ENCODE peak calls at places on chromosomes 6 and 20, in ten cellular contexts. One of them, this sample, is unnamed.
A peak's percentile ranks its signal among the peaks of the same experiment; 100 is the strongest.

GRCh38 chr6:163165155-163165910 is 249.2 kb upstream of the QKI start:
- DNase-seq in sigmoid colon: no peak
- DNase-seq in IMR-90: no peak
- DNase-seq in gastrocnemius medialis: no peak
- DNase-seq in ovary: no peak
- DNase-seq in stomach: no peak
- DNase-seq in heart left ventricle: no peak
- DNase-seq in endothelial cell of umbilical vein: no peak
- DNase-seq in upper lobe of left lung: no peak
- DNase-seq in transverse colon: no peak
- DNase-seq in this sample: no peak

GRCh38 chr6:118710616-118711015 is 59.2 kb upstream of the CEP85L start:
- DNase-seq in stomach: no peak
- DNase-seq in heart left ventricle: no peak
- DNase-seq in upper lobe of left lung: no peak
- DNase-seq in IMR-90: no peak
- DNase-seq in transverse colon: no peak
- DNase-seq in gastrocnemius medialis: no peak
- DNase-seq in endothelial cell of umbilical vein: no peak
- DNase-seq in sigmoid colon: no peak
- DNase-seq in ovary: no peak
- DNase-seq in this sample: no peak

GRCh38 chr20:18645851-18646250 is 58.0 kb downstream of the DTD1 start:
- DNase-seq in IMR-90: peak; percentile 11
- DNase-seq in transverse colon: no peak
- DNase-seq in sigmoid colon: peak; percentile 19
- DNase-seq in gastrocnemius medialis: no peak
- DNase-seq in endothelial cell of umbilical vein: no peak
- DNase-seq in ovary: no peak
- DNase-seq in stomach: no peak
- DNase-seq in upper lobe of left lung: no peak
- DNase-seq in heart left ventricle: no peak
- DNase-seq in this sample: no peak

GRCh38 chr20:4813076-4813838 is 91.5 kb downstream of the PRND start:
- DNase-seq in heart left ventricle: peak; percentile 59
- DNase-seq in upper lobe of left lung: peak; percentile 55
- DNase-seq in ovary: peak; percentile 50
- DNase-seq in endothelial cell of umbilical vein: peak; percentile 40
- DNase-seq in stomach: no peak
- DNase-seq in sigmoid colon: peak; percentile 68
- DNase-seq in IMR-90: no peak
- DNase-seq in gastrocnemius medialis: no peak
- DNase-seq in transverse colon: peak; percentile 55
- DNase-seq in this sample: peak; percentile 48

GRCh38 chr6:150046943-150047342 is 21.6 kb upstream of the RAET1L start:
- DNase-seq in endothelial cell of umbilical vein: no peak
- DNase-seq in ovary: no peak
- DNase-seq in upper lobe of left lung: no peak
- DNase-seq in sigmoid colon: peak; percentile 26
- DNase-seq in IMR-90: no peak
- DNase-seq in stomach: no peak
- DNase-seq in gastrocnemius medialis: no peak
- DNase-seq in heart left ventricle: no peak
- DNase-seq in transverse colon: no peak
- DNase-seq in this sample: no peak

GRCh38 chr20:63327229-63327745 is 33.9 kb downstream of the CHRNA4 start:
- DNase-seq in upper lobe of left lung: no peak
- DNase-seq in gastrocnemius medialis: no peak
- DNase-seq in transverse colon: no peak
- DNase-seq in IMR-90: no peak
- DNase-seq in endothelial cell of umbilical vein: no peak
- DNase-seq in ovary: no peak
- DNase-seq in heart left ventricle: no peak
- DNase-seq in stomach: no peak
- DNase-seq in sigmoid colon: no peak
- DNase-seq in this sample: no peak

GRCh38 chr20:20457392-20458126 is 89.7 kb downstream of the INSM1 start:
- DNase-seq in stomach: no peak
- DNase-seq in ovary: no peak
- DNase-seq in gastrocnemius medialis: no peak
- DNase-seq in IMR-90: peak; percentile 68
- DNase-seq in sigmoid colon: no peak
- DNase-seq in transverse colon: no peak
- DNase-seq in heart left ventricle: no peak
- DNase-seq in upper lobe of left lung: no peak
- DNase-seq in endothelial cell of umbilical vein: no peak
- DNase-seq in this sample: no peak

GRCh38 chr6:100472674-100473073 is 8.0 kb upstream of the SIM1 start:
- DNase-seq in stomach: no peak
- DNase-seq in gastrocnemius medialis: no peak
- DNase-seq in IMR-90: peak; percentile 64
- DNase-seq in upper lobe of left lung: no peak
- DNase-seq in transverse colon: no peak
- DNase-seq in heart left ventricle: no peak
- DNase-seq in ovary: no peak
- DNase-seq in endothelial cell of umbilical vein: no peak
- DNase-seq in sigmoid colon: no peak
- DNase-seq in this sample: no peak

GRCh38 chr6:110951986-110952794 is 6.3 kb upstream of the GTF3C6 start:
- DNase-seq in upper lobe of left lung: no peak
- DNase-seq in endothelial cell of umbilical vein: no peak
- DNase-seq in sigmoid colon: no peak
- DNase-seq in IMR-90: peak; percentile 47
- DNase-seq in ovary: no peak
- DNase-seq in stomach: no peak
- DNase-seq in transverse colon: no peak
- DNase-seq in gastrocnemius medialis: no peak
- DNase-seq in heart left ventricle: no peak
- DNase-seq in this sample: no peak

GRCh38 chr6:154605207-154605877 is 94.9 kb upstream of the CNKSR3 start:
- DNase-seq in stomach: no peak
- DNase-seq in gastrocnemius medialis: no peak
- DNase-seq in endothelial cell of umbilical vein: no peak
- DNase-seq in sigmoid colon: no peak
- DNase-seq in ovary: no peak
- DNase-seq in transverse colon: no peak
- DNase-seq in heart left ventricle: no peak
- DNase-seq in IMR-90: no peak
- DNase-seq in upper lobe of left lung: no peak
- DNase-seq in this sample: no peak

GRCh38 chr6:140264451-140264850 is 890.0 kb upstream of the CITED2 start:
- DNase-seq in sigmoid colon: no peak
- DNase-seq in endothelial cell of umbilical vein: no peak
- DNase-seq in transverse colon: no peak
- DNase-seq in stomach: no peak
- DNase-seq in heart left ventricle: no peak
- DNase-seq in ovary: no peak
- DNase-seq in IMR-90: peak; percentile 19
- DNase-seq in gastrocnemius medialis: no peak
- DNase-seq in upper lobe of left lung: no peak
- DNase-seq in this sample: no peak

GRCh38 chr20:41275181-41275793 is 42.2 kb downstream of the ZHX3 start:
- DNase-seq in heart left ventricle: no peak
- DNase-seq in sigmoid colon: no peak
- DNase-seq in endothelial cell of umbilical vein: peak; percentile 15
- DNase-seq in ovary: no peak
- DNase-seq in IMR-90: peak; percentile 73
- DNase-seq in stomach: peak; percentile 38
- DNase-seq in gastrocnemius medialis: no peak
- DNase-seq in upper lobe of left lung: no peak
- DNase-seq in transverse colon: no peak
- DNase-seq in this sample: no peak

GRCh38 chr6:83511901-83512681 is at the start of gene PRSS35:
- DNase-seq in heart left ventricle: peak; percentile 35
- DNase-seq in gastrocnemius medialis: no peak
- DNase-seq in endothelial cell of umbilical vein: peak; percentile 53
- DNase-seq in IMR-90: peak; percentile 48
- DNase-seq in upper lobe of left lung: peak; percentile 55
- DNase-seq in stomach: peak; percentile 47
- DNase-seq in sigmoid colon: no peak
- DNase-seq in ovary: peak; percentile 74
- DNase-seq in transverse colon: peak; percentile 38
- DNase-seq in this sample: peak; percentile 23

GRCh38 chr6:108115598-108116058 is 41.1 kb upstream of the OSTM1 start:
- DNase-seq in transverse colon: peak; percentile 62
- DNase-seq in stomach: peak; percentile 66
- DNase-seq in heart left ventricle: no peak
- DNase-seq in sigmoid colon: no peak
- DNase-seq in endothelial cell of umbilical vein: peak; percentile 36
- DNase-seq in upper lobe of left lung: peak; percentile 61
- DNase-seq in ovary: peak; percentile 31
- DNase-seq in IMR-90: peak; percentile 11
- DNase-seq in gastrocnemius medialis: no peak
- DNase-seq in this sample: no peak

GRCh38 chr20:38685853-38686473 is 38.3 kb upstream of the SLC32A1 start:
- DNase-seq in stomach: peak; percentile 28
- DNase-seq in heart left ventricle: peak; percentile 29
- DNase-seq in transverse colon: peak; percentile 12
- DNase-seq in gastrocnemius medialis: no peak
- DNase-seq in endothelial cell of umbilical vein: peak; percentile 50
- DNase-seq in upper lobe of left lung: no peak
- DNase-seq in ovary: peak; percentile 27
- DNase-seq in sigmoid colon: no peak
- DNase-seq in IMR-90: peak; percentile 44
- DNase-seq in this sample: no peak

GRCh38 chr20:59385461-59385860 is 85.0 kb downstream of the EDN3 start:
- DNase-seq in ovary: no peak
- DNase-seq in IMR-90: no peak
- DNase-seq in transverse colon: no peak
- DNase-seq in sigmoid colon: no peak
- DNase-seq in gastrocnemius medialis: no peak
- DNase-seq in heart left ventricle: no peak
- DNase-seq in endothelial cell of umbilical vein: no peak
- DNase-seq in upper lobe of left lung: no peak
- DNase-seq in stomach: no peak
- DNase-seq in this sample: no peak
- H3K27me3 ChIP-seq in ovary: no peaks in the 10 kb centered on the region
- H3K27me3 ChIP-seq in IMR-90: no peaks in the 10 kb centered on the region
- H3K27me3 ChIP-seq in transverse colon: peaks cover 25% of the 10 kb centered on the region
- H3K27me3 ChIP-seq in sigmoid colon: peaks cover 25% of the 10 kb centered on the region
- H3K27me3 ChIP-seq in gastrocnemius medialis: peaks cover 23% of the 10 kb centered on the region
- H3K27me3 ChIP-seq in heart left ventricle: no peaks in the 10 kb centered on the region
- H3K27me3 ChIP-seq in endothelial cell of umbilical vein: no peaks in the 10 kb centered on the region
- H3K27me3 ChIP-seq in upper lobe of left lung: no peaks in the 10 kb centered on the region
- H3K27me3 ChIP-seq in stomach: no peaks in the 10 kb centered on the region
- H3K27me3 ChIP-seq in this sample: no peaks in the 10 kb centered on the region

DNA sequence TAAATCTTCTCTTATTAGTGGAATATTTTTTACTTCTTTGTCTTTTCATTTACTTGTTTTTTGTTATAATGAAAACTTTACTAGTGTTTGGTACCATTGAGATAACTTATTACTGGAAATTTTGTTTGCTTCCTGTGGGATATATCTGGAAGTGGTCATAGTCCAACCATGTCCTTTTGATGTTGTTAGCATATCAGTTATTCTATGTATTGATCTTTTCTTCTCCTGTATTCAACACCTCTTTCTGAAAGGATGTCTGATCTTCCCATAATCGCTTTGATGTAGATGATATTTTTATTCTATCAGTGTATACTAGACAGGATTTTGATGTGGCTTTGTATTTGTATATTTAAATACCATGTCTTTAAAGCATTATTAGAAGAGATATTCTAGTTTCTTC is 17.0 kb downstream of the ZNF451 start:
- DNase-seq in stomach: no peak
- DNase-seq in endothelial cell of umbilical vein: no peak
- DNase-seq in sigmoid colon: no peak
- DNase-seq in gastrocnemius medialis: no peak
- DNase-seq in transverse colon: no peak
- DNase-seq in heart left ventricle: no peak
- DNase-seq in upper lobe of left lung: no peak
- DNase-seq in IMR-90: no peak
- DNase-seq in ovary: no peak
- DNase-seq in this sample: no peak
- TF ChIP-seq POLR2A in stomach: no peak
- TF ChIP-seq POLR2A in endothelial cell of umbilical vein: no peak
- TF ChIP-seq POLR2A in sigmoid colon: no peak
- TF ChIP-seq POLR2A in gastrocnemius medialis: no peak
- TF ChIP-seq POLR2A in transverse colon: no peak
- TF ChIP-seq POLR2A in heart left ventricle: no peak
- TF ChIP-seq POLR2A in upper lobe of left lung: no peak
- TF ChIP-seq POLR2A in IMR-90: no peak
- TF ChIP-seq POLR2A in ovary: no peak
- TF ChIP-seq POLR2A in this sample: no peak

GRCh38 chr6:1614448-1614766 is 4.7 kb downstream of the FOXC1 start:
- DNase-seq in stomach: no peak
- DNase-seq in upper lobe of left lung: no peak
- DNase-seq in gastrocnemius medialis: no peak
- DNase-seq in ovary: no peak
- DNase-seq in heart left ventricle: no peak
- DNase-seq in sigmoid colon: no peak
- DNase-seq in transverse colon: no peak
- DNase-seq in endothelial cell of umbilical vein: no peak
- DNase-seq in IMR-90: no peak
- DNase-seq in this sample: no peak
- H3K27me3 ChIP-seq in stomach: peaks cover 21% of the 10 kb centered on the region
- H3K27me3 ChIP-seq in upper lobe of left lung: peaks cover 17% of the 10 kb centered on the region
- H3K27me3 ChIP-seq in gastrocnemius medialis: peaks cover 47% of the 10 kb centered on the region
- H3K27me3 ChIP-seq in ovary: no peaks in the 10 kb centered on the region
- H3K27me3 ChIP-seq in heart left ventricle: peaks cover 43% of the 10 kb centered on the region
- H3K27me3 ChIP-seq in sigmoid colon: peaks cover 92% of the 10 kb centered on the region
- H3K27me3 ChIP-seq in transverse colon: peaks cover 92% of the 10 kb centered on the region
- H3K27me3 ChIP-seq in endothelial cell of umbilical vein: no peaks in the 10 kb centered on the region
- H3K27me3 ChIP-seq in IMR-90: no peaks in the 10 kb centered on the region
- H3K27me3 ChIP-seq in this sample: peaks cover 37% of the 10 kb centered on the region

GRCh38 chr6:151240861-151241642 is 1.3 kb downstream of the AKAP12 start:
- DNase-seq in IMR-90: peak; percentile 73
- DNase-seq in gastrocnemius medialis: peak; percentile 32
- DNase-seq in endothelial cell of umbilical vein: peak; percentile 66
- DNase-seq in heart left ventricle: peak; percentile 43
- DNase-seq in stomach: peak; percentile 36
- DNase-seq in sigmoid colon: peak; percentile 88
- DNase-seq in ovary: peak; percentile 71
- DNase-seq in upper lobe of left lung: peak; percentile 31
- DNase-seq in transverse colon: peak; percentile 28
- DNase-seq in this sample: peak; percentile 65

GRCh38 chr6:151239603-151240035 is at the start of gene AKAP12:
- DNase-seq in heart left ventricle: peak; percentile 33
- DNase-seq in transverse colon: peak; percentile 27
- DNase-seq in gastrocnemius medialis: peak; percentile 14
- DNase-seq in upper lobe of left lung: peak; percentile 23
- DNase-seq in ovary: peak; percentile 77
- DNase-seq in IMR-90: peak; percentile 45
- DNase-seq in sigmoid colon: peak; percentile 89
- DNase-seq in endothelial cell of umbilical vein: no peak
- DNase-seq in stomach: no peak
- DNase-seq in this sample: peak; percentile 68

GRCh38 chr6:151241853-151242252 is 2.1 kb downstream of the AKAP12 start:
- DNase-seq in upper lobe of left lung: no peak
- DNase-seq in transverse colon: no peak
- DNase-seq in stomach: no peak
- DNase-seq in IMR-90: no peak
- DNase-seq in ovary: no peak
- DNase-seq in sigmoid colon: no peak
- DNase-seq in heart left ventricle: no peak
- DNase-seq in endothelial cell of umbilical vein: no peak
- DNase-seq in gastrocnemius medialis: no peak
- DNase-seq in this sample: no peak

GRCh38 chr6:151242420-151242841 is 2.7 kb downstream of the AKAP12 start:
- DNase-seq in IMR-90: no peak
- DNase-seq in transverse colon: no peak
- DNase-seq in upper lobe of left lung: no peak
- DNase-seq in heart left ventricle: no peak
- DNase-seq in sigmoid colon: peak; percentile 75
- DNase-seq in stomach: no peak
- DNase-seq in ovary: peak; percentile 48
- DNase-seq in endothelial cell of umbilical vein: no peak
- DNase-seq in gastrocnemius medialis: no peak
- DNase-seq in this sample: no peak

GRCh38 chr6:151240036-151240685 is 394 bp downstream of the AKAP12 start:
- DNase-seq in transverse colon: peak; percentile 72
- DNase-seq in sigmoid colon: peak; percentile 97
- DNase-seq in stomach: peak; percentile 36
- DNase-seq in ovary: peak; percentile 85
- DNase-seq in upper lobe of left lung: peak; percentile 48
- DNase-seq in IMR-90: peak; percentile 64
- DNase-seq in gastrocnemius medialis: peak; percentile 67
- DNase-seq in heart left ventricle: peak; percentile 84
- DNase-seq in endothelial cell of umbilical vein: peak; percentile 73
- DNase-seq in this sample: peak; percentile 94
- TF ChIP-seq POLR2A in transverse colon: peak; percentile 74
- TF ChIP-seq POLR2A in sigmoid colon: peak; percentile 59
- TF ChIP-seq POLR2A in stomach: no peak
- TF ChIP-seq POLR2A in ovary: peak; percentile 68
- TF ChIP-seq POLR2A in upper lobe of left lung: no peak
- TF ChIP-seq POLR2A in IMR-90: peak; percentile 74
- TF ChIP-seq POLR2A in gastrocnemius medialis: peak; percentile 40
- TF ChIP-seq POLR2A in heart left ventricle: no peak
- TF ChIP-seq POLR2A in endothelial cell of umbilical vein: peak; percentile 79
- TF ChIP-seq POLR2A in this sample: peak; percentile 33

This sample was measured in uterus.